ENCODE peak calls at places on chromosomes 16 and 17, in four cellular contexts. H is HAP-1, V is lower leg skin, O is anterior cingulate cortex. G is an unnamed sample.

GRCh38 chr16:78562650-78563049 is 463.2 kb downstream of the WWOX start:
- DNase-seq in V (no peak), H (no peak), O (no peak), G (no peak)

GRCh38 chr17:45341389-45342158 is 24.8 kb upstream of the MAP3K14 start:
- DNase-seq in V (no peak), H (no peak), O (no peak), G (no peak)

GRCh38 chr17:33436321-33436720 is 143.2 kb upstream of the ASIC2 start:
- DNase-seq in H (no peak), V (peak), O (no peak), G (no peak)

GRCh38 chr17:81387235-81388060 is 7.8 kb upstream of the BAHCC1 start:
- DNase-seq in O (no peak), H (peak), V (no peak), G (peak)

GRCh38 chr17:11244781-11245180 is 3.8 kb downstream of the SHISA6 start:
- DNase-seq in H (no peak), V (no peak), O (no peak), G (no peak)

GRCh38 chr17:18224428-18225120 is 861 bp upstream of the LLGL1 start:
- DNase-seq in H (peak), V (no peak), O (no peak), G (no peak)

GRCh38 chr16:85573696-85574641 is 39.2 kb upstream of the GSE1 start:
- DNase-seq in V (no peak), O (peak), H (peak), G (no peak)

GRCh38 chr17:28345420-28346198 is 10.0 kb downstream of the TNFAIP1 start:
- DNase-seq in O (no peak), V (no peak), H (no peak), G (no peak)

GRCh38 chr17:76868669-76869208 is 535 bp downstream of the MGAT5B start:
- DNase-seq in V (no peak), O (no peak), H (no peak), G (no peak)

GRCh38 chr17:4147751-4148310 is 4.8 kb downstream of the CYB5D2 start:
- DNase-seq in H (no peak), O (no peak), V (no peak), G (no peak)

GRCh38 chr17:12445331-12445730 is 220.4 kb upstream of the MYOCD start:
- DNase-seq in O (no peak), H (no peak), V (no peak), G (no peak)

GRCh38 chr16:85542548-85542927 is 70.6 kb upstream of the GSE1 start:
- DNase-seq in H (no peak), O (no peak), V (no peak), G (no peak)

GRCh38 chr17:28972437-28972836 is 21.1 kb upstream of the PHF12 start:
- DNase-seq in H (no peak), V (no peak), O (no peak), G (no peak)

GRCh38 chr17:18182978-18183333 is 672 bp upstream of the ALKBH5 start:
- DNase-seq in O (peak), V (peak), H (peak), G (peak)

GRCh38 chr16:64308721-64309120 is 813.1 kb downstream of the CDH11 start:
- DNase-seq in O (no peak), V (no peak), H (no peak), G (no peak)

GRCh38 chr16:67667817-67668494 is 1.3 kb downstream of the C16orf86 start:
- DNase-seq in H (peak), V (peak), O (peak), G (peak)

GRCh38 chr17:38712593-38712992 is 7.5 kb downstream of the MLLT6 start:
- DNase-seq in H (no peak), V (no peak), O (no peak), G (no peak)

GRCh38 chr16:10501016-10501607 is 79.3 kb downstream of the EMP2 start:
- DNase-seq in O (no peak), H (no peak), V (no peak), G (no peak)

GRCh38 chr17:6608321-6608720 is 32.2 kb downstream of the KIAA0753 start:
- DNase-seq in V (no peak), O (no peak), H (no peak), G (no peak)

GRCh38 chr16:15055141-15056053 is 477 bp downstream of the NTAN1 start:
- DNase-seq in V (peak), H (peak), O (no peak), G (no peak)

GRCh38 chr17:57895382-57896060 is 45.7 kb upstream of the MRPS23 start:
- DNase-seq in O (no peak), H (no peak), V (no peak), G (no peak)

GRCh38 chr17:56995776-56996175 is 17.8 kb downstream of the SCPEP1 start:
- DNase-seq in V (no peak), H (no peak), O (no peak), G (no peak)

GRCh38 chr17:39926588-39927100 is 757 bp downstream of the ORMDL3 start:
- DNase-seq in V (no peak), H (no peak), O (no peak), G (peak)

GRCh38 chr17:67260051-67260987 is 15.3 kb upstream of the HELZ start:
- DNase-seq in O (no peak), H (peak), V (peak), G (no peak)

GRCh38 chr17:79043191-79043930 is 19.4 kb downstream of the C1QTNF1 start:
- DNase-seq in V (no peak), O (no peak), H (no peak), G (no peak)

GRCh38 chr16:53131363-53132071 is 76.7 kb downstream of the CHD9 start:
- DNase-seq in V (peak), H (peak), O (peak), G (peak)

G was measured in activated T-cell treated with anti-CD3 and anti-CD28 coated beads, Interleukin-2, amount 50 U/mL, for 4 hours.